ENCODE peak calls at places on chromosomes 1 and 21, in nine cellular contexts. D, R, V, F, L, K, N, S and T are unnamed samples.

GRCh38 chr1:42931911-42932422 is 26.7 kb downstream of the SLC2A1 start:
- DNase-seq in L (peak), V (peak), K (peak), S (no peak), F (no peak), N (peak), D (no peak), R (no peak), T (peak)

GRCh38 chr1:59401581-59401980 is 104.7 kb downstream of the FGGY start:
- DNase-seq in V (no peak), N (no peak), K (no peak), F (no peak), R (no peak), D (no peak), L (no peak), S (no peak), T (no peak)

GRCh38 chr1:101004666-101005065 is 20.9 kb downstream of the DPH5 start:
- DNase-seq in S (peak), V (no peak), N (no peak), L (no peak), D (no peak), K (no peak), F (no peak), R (no peak), T (no peak)

GRCh38 chr21:17270234-17270633 is 242.6 kb upstream of the CXADR start:
- DNase-seq in F (peak), R (peak), S (peak), D (peak), L (peak), K (no peak), N (peak), V (no peak), T (peak)

GRCh38 chr1:175530167-175530566 is 213.2 kb downstream of the TNR start:
- DNase-seq in R (no peak), N (no peak), D (no peak), V (no peak), S (no peak), F (no peak), L (no peak), K (no peak), T (no peak)

GRCh38 chr1:72066431-72066830 is 215.9 kb downstream of the NEGR1 start:
- DNase-seq in D (no peak), R (no peak), L (no peak), K (no peak), N (no peak), V (no peak), F (no peak), S (no peak), T (no peak)

GRCh38 chr1:194477908-194478307 is 1291.5 kb upstream of the B3GALT2 start:
- DNase-seq in D (no peak), R (no peak), F (no peak), N (no peak), L (no peak), V (no peak), K (no peak), S (no peak), T (no peak)

GRCh38 chr1:8348777-8349472 is 31.0 kb downstream of the SLC45A1 start:
- DNase-seq in R (peak), D (peak), K (peak), N (peak), S (no peak), F (peak), V (peak), L (no peak), T (peak)

GRCh38 chr1:201676061-201676644 is 137.2 kb downstream of the NAV1 start:
- DNase-seq in N (no peak), D (no peak), S (no peak), R (peak), F (peak), V (peak), L (peak), K (no peak), T (peak)

GRCh38 chr1:119179051-119179450 is 38.6 kb upstream of the WARS2 start:
- DNase-seq in L (no peak), S (no peak), D (no peak), K (no peak), N (no peak), V (no peak), F (no peak), R (no peak), T (no peak)

GRCh38 chr1:6246497-6247295 is 2.7 kb downstream of the HES3 start:
- DNase-seq in S (no peak), F (peak), D (peak), L (peak), V (peak), N (peak), K (peak), R (peak), T (peak)